ENCODE peak calls at places on chromosomes 4 and X, in eight cellular contexts. M, I, Y, Z, D, X, P and N are unnamed samples. For H3K27me3, the result is how much of the 10 kb centered on the place peaks cover.

GRCh38 chr4:81620442-81620841 is 148.7 kb upstream of the RASGEF1B start:
- DNase-seq in D (no peak), Y (no peak), I (no peak), X (no peak), M (no peak), Z (no peak), P (no peak), N (no peak)

GRCh38 chr4:123573866-123574508 is 177.4 kb downstream of the SPRY1 start:
- DNase-seq in X (no peak), D (no peak), P (no peak), Y (no peak), I (no peak), M (no peak), Z (no peak), N (no peak)

GRCh38 chrX:107880054-107880610 is 54.5 kb downstream of the MID2 start:
- DNase-seq in M (no peak), P (no peak), Z (no peak), Y (no peak), X (no peak), D (no peak), I (no peak), N (no peak)

GRCh38 chrX:49165901-49166881 is 3.6 kb downstream of the MAGIX start:
- DNase-seq in I (peak), Y (peak), Z (peak), P (peak), D (peak), M (peak), X (peak), N (no peak)

GRCh38 chr4:83516042-83516772 is 19.7 kb upstream of the GPAT3 start:
- DNase-seq in M (no peak), P (no peak), Z (no peak), Y (no peak), I (no peak), X (no peak), D (no peak), N (no peak)

GRCh38 chrX:3712080-3712869 is 1.2 kb downstream of the PRKX start:
- DNase-seq in M (no peak), P (peak), Y (peak), D (no peak), I (peak), Z (peak), X (peak), N (no peak)

GRCh38 chrX:66004928-66005831 is 34.7 kb downstream of the VSIG4 start:
- DNase-seq in Z (no peak), I (no peak), X (no peak), P (no peak), M (no peak), D (no peak), Y (no peak), N (no peak)

GRCh38 chr4:25457053-25457715 is 80.1 kb downstream of the ANAPC4 start:
- DNase-seq in I (no peak), D (no peak), Z (peak), Y (no peak), P (no peak), M (no peak), X (no peak), N (no peak)

GRCh38 chr4:101621120-101621519 is 169.4 kb upstream of the BANK1 start:
- DNase-seq in Z (no peak), M (no peak), D (no peak), X (no peak), I (no peak), Y (no peak), P (no peak), N (no peak)

GRCh38 chr4:18020671-18021469 is 685 bp downstream of the LCORL start:
- DNase-seq in Y (peak), D (peak), P (peak), M (peak), X (peak), Z (peak), I (peak), N (no peak)

GRCh38 chrX:13087322-13088154 is 43.1 kb upstream of the FAM9C start:
- DNase-seq in X (no peak), D (no peak), I (no peak), P (no peak), Z (no peak), Y (no peak), M (no peak), N (no peak)

GRCh38 chr4:5905714-5906113 is 12.8 kb upstream of the CRMP1 start:
- DNase-seq in M (no peak), P (no peak), D (no peak), Z (peak), X (peak), I (no peak), Y (no peak), N (no peak)

GRCh38 chr4:158827475-158828085 is 58.8 kb downstream of the FNIP2 start:
- DNase-seq in I (peak), D (no peak), Y (no peak), P (peak), M (no peak), Z (peak), X (no peak), N (no peak)

GRCh38 chr4:52864816-52865215 is 2.7 kb downstream of the RASL11B start:
- DNase-seq in M (no peak), X (no peak), P (no peak), D (no peak), Z (no peak), Y (no peak), I (no peak), N (no peak)

GRCh38 chr4:131974730-131975129 is 1174.4 kb upstream of the PCDH10 start:
- DNase-seq in M (no peak), Y (no peak), P (no peak), D (no peak), Z (no peak), I (no peak), X (no peak), N (no peak)

GRCh38 chr4:100806988-100807387 is 289.2 kb upstream of the EMCN start:
- DNase-seq in I (no peak), Y (no peak), D (no peak), M (no peak), Z (no peak), X (no peak), P (no peak), N (no peak)

GRCh38 chr4:97477974-97478373 is 665.3 kb downstream of the STPG2 start:
- DNase-seq in I (no peak), Y (no peak), X (no peak), Z (no peak), M (no peak), D (no peak), P (no peak), N (no peak)

GRCh38 chrX:124862304-124862703 is 457.4 kb upstream of the TEX13C start:
- DNase-seq in I (no peak), M (no peak), Y (no peak), D (no peak), Z (no peak), P (no peak), X (no peak), N (no peak)

GRCh38 chr4:14184265-14184664 is 556.7 kb upstream of the BOD1L1 start:
- DNase-seq in X (peak), M (no peak), I (peak), Z (peak), P (no peak), D (no peak), Y (no peak), N (no peak)

GRCh38 chr4:80306255-80306654 is 29.3 kb upstream of the CFAP299 start:
- DNase-seq in D (no peak), M (no peak), Y (no peak), Z (no peak), P (no peak), I (no peak), X (no peak), N (no peak)

GRCh38 chr4:156765277-156765676 is 206.3 kb downstream of the PDGFC start:
- DNase-seq in D (no peak), Y (no peak), M (no peak), Z (no peak), I (no peak), X (no peak), P (no peak), N (no peak)

GRCh38 chrX:54641530-54641929 is 111.5 kb downstream of the GNL3L start:
- DNase-seq in X (no peak), Z (peak), M (no peak), D (no peak), P (no peak), I (no peak), Y (no peak), N (no peak)

GRCh38 chr4:3464911-3465697 is 2.0 kb downstream of the DOK7 start:
- DNase-seq in P (no peak), X (no peak), Z (no peak), I (peak), Y (no peak), M (no peak), D (no peak), N (no peak)

GRCh38 chr4:1210241-1210841 is 38.0 kb upstream of the SPON2 start:
- DNase-seq in X (no peak), P (no peak), Y (peak), I (peak), Z (no peak), M (peak), D (no peak), N (no peak)

GRCh38 chr4:5654791-5655190 is 53.6 kb downstream of the EVC2 start:
- DNase-seq in Z (no peak), D (no peak), M (no peak), I (no peak), P (no peak), X (no peak), Y (no peak), N (no peak)

GRCh38 chr4:13933163-13933562 is 305.6 kb upstream of the BOD1L1 start:
- DNase-seq in Y (no peak), D (no peak), X (no peak), Z (no peak), M (no peak), P (peak), I (no peak), N (no peak)

GRCh38 chr4:121199742-121200561 is 35.8 kb upstream of the TNIP3 start:
- DNase-seq in Y (no peak), X (no peak), D (no peak), M (no peak), P (no peak), I (no peak), Z (peak), N (no peak)

GRCh38 chrX:79138658-79139241 is 5.7 kb upstream of the GPR174 start:
- DNase-seq in M (no peak), Z (no peak), I (no peak), D (no peak), X (no peak), P (no peak), Y (no peak), N (no peak)

DNA sequence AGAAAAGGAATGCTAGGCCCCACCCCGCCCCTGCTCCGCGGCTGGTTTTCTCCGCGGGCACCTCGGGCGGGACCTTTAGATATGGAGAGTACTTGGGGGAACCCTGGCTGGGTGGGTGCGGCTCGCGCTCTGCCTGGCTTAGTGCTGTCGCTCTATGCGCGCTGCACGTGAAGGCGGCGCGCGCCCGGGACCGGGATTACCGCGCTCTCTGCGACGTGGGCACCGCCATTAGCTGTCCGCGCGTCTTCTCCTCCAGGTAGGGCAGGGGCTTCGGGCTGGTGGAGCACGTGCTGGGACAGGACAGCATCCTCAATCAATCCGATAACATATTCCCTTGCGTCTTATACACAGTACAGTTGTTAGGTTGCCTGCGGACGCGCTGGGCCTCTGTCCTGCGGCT is 56.0 kb downstream of the MAGEB10 start:
- DNase-seq in I (no peak), P (no peak), M (no peak), Z (no peak), D (no peak), Y (no peak), X (peak), N (no peak)
- H3K27me3 ChIP-seq in I (under half), P (under half), M (under half), Z (under half), D (under half), Y (under half), X (under half), N (under half)

GRCh38 chr4:8013976-8014726 is 74.5 kb upstream of the AFAP1 start:
- DNase-seq in I (no peak), Y (no peak), X (no peak), M (no peak), D (no peak), Z (no peak), P (no peak), N (no peak)
- H3K27me3 ChIP-seq in I (under half), Y (under half), X (under half), M (under half), D (under half), Z (under half), P (under half), N (under half)

DNA sequence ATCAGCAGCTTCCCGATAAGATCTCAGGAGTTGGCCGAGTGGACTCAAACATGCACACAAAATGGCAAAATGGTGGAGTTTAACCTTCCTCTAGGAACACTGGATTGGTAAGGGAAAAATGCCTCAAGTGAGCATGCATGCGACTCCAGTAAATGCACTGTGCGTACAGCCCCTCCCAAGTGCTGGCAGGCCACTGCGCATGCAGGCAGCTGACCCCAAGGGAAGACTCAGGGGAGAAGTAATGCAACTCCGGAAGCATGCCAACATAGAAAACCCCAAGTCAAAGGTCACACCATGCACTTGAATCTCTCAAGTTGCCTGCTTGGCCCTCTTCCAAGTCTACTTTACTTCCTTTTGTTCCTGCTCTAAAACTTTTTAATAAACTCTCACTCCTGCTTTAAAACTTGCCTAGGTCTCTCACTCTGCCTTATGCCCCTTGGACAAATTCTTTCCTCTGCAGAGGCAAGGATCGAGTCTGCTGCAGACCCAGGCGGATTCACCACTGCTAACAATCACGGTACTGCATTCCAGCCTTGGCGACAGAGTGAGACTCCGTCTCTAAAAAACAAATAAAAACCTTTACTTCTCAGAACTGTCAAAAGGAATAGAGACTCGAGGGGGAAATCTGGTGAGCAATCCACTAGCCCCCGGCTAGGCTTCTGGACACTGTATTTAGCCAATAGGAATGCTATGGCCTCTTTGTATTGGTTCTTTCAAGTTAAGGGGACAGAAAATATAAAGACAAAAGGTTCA is 33.5 kb downstream of the NYX start:
- DNase-seq in M (peak), Z (no peak), D (no peak), X (no peak), Y (no peak), P (no peak), I (no peak), N (no peak)
- H3K27me3 ChIP-seq in M (under half), Z (under half), D (under half), X (under half), Y (under half), P (under half), I (under half), N (under half)

GRCh38 chr4:169611991-169612868 is at the start of gene NEK1:
- DNase-seq in Y (peak), P (peak), Z (peak), M (peak), D (peak), I (peak), X (peak), N (peak)

GRCh38 chr4:169617306-169617705 is 3.1 kb upstream of the CLCN3 start:
- DNase-seq in X (no peak), Y (no peak), M (no peak), I (no peak), D (no peak), P (no peak), Z (no peak), N (no peak)

GRCh38 chr4:169618286-169618685 is 2.1 kb upstream of the CLCN3 start:
- DNase-seq in M (no peak), I (no peak), X (no peak), P (no peak), Y (no peak), D (no peak), Z (no peak), N (no peak)

GRCh38 chr4:169612869-169613859 is 781 bp upstream of the NEK1 start:
- DNase-seq in Z (peak), Y (peak), M (peak), I (peak), X (peak), P (peak), D (no peak), N (no peak)

DNA sequence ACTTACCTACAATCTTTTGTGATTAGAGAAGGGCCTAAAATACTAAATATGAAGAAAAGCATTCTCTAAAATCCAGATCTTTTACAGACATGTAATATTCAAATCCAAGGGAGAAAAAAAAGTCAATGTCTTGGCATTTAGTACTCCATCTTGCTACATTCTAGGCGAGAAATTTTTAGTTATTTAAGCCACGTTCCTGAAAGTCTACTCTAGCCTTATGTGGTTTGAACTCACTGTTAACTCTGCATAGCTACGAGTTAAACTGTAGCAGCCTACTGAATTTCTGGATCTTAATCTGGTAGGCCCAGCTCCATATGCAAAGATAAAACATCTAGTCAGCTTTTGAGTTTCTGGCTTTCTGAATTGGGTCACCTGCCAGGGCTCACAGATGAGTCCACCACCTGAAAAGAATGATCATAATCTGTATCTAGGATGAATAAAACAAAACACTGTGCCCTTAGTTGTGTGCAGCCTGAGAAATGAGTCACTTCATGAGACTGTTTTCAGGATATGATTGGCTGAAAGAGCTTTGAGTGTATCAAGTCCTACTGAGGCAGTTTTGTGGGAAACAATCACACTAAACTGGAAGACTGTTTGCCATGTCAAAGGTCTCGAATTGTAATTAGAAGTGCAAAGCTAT is 3.2 kb upstream of the NEK1 start:
- DNase-seq in M (no peak), Z (no peak), X (no peak), Y (no peak), P (no peak), D (no peak), I (no peak), N (no peak)
- H3K27me3 ChIP-seq in M (under half), Z (under half), X (under half), Y (under half), P (under half), D (under half), I (under half), N (under half)

DNA sequence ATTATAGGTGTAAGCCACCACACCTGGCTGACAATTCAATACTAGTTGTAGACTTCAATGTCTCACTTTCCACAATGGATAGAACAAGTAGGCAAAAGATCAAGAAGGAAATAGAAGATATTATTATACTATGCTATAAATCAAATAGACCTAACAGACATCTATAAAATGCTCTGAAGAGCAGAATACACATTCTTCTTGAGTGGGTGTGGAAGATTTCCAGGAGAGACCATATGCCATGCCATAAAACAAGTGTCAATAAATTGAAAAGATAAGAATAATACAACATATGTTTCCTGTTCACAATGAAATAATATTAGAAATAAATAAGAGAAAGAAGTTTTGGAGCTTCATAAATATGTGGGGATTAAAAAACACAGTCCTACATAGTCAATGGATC is 179.3 kb upstream of the AMOT start:
- DNase-seq in X (no peak), Y (no peak), Z (no peak), M (no peak), I (no peak), D (no peak), P (no peak), N (no peak)
- H3K27me3 ChIP-seq in X (under half), Y (under half), Z (under half), M (under half), I (under half), D (under half), P (under half), N (under half)

DNA sequence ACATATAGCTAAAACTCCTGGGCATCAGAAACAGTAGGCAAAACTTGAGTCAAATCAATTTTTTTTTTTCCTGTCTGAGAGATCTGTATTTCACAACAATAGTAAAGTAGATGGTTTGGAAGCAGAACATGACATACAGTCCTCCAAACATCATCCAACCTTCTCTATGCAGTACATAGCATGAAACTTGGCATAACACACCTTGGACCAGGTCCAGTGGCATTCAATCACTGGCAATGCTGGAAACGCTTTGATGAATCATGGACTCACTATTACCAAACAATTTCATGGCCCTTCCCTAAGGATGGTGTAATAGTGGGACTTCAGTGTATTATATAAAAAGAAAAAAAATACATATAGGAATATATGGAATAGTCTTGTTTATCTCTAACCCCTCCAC is 154.6 kb downstream of the FMR1NB start:
- DNase-seq in Y (no peak), I (no peak), D (no peak), M (no peak), Z (no peak), X (no peak), P (no peak), N (no peak)
- H3K27me3 ChIP-seq in Y (under half), I (under half), D (under half), M (under half), Z (under half), X (under half), P (under half), N (under half)

GRCh38 chrX:53449632-53450031 is 15.5 kb upstream of the HSD17B10 start:
- DNase-seq in I (no peak), P (no peak), Y (no peak), Z (no peak), D (no peak), M (no peak), X (no peak), N (no peak)

GRCh38 chrX:53456254-53456653 is 22.1 kb upstream of the HSD17B10 start:
- DNase-seq in P (no peak), Z (no peak), X (no peak), M (no peak), D (no peak), I (no peak), Y (no peak), N (no peak)

GRCh38 chrX:53458082-53458481 is 23.9 kb upstream of the HSD17B10 start:
- DNase-seq in X (no peak), I (no peak), P (no peak), Y (no peak), D (no peak), Z (no peak), M (no peak), N (no peak)

GRCh38 chrX:53447441-53447840 is 13.3 kb upstream of the HSD17B10 start:
- DNase-seq in I (no peak), D (no peak), X (no peak), Y (no peak), Z (no peak), M (no peak), P (no peak), N (no peak)

DNA sequence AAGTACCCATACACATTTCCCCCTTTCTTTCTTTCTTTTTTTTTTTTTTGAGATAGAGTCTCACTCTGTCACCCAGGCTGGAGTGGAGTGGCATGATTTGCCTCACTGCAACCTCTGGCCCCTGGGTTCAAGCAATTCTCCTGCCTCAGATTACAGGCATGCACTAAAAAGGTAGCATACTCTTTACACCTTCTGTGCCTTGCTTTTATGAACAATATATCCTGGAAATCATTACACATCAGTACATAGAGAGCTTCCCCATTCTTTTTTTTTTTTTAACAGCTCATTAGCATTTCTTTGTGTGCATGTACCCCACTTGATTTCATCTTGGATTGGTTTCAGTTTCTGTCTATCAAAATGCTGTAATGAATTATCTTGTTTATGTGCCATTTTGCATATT is 18.6 kb upstream of the HSD17B10 start:
- DNase-seq in X (no peak), P (no peak), I (no peak), M (no peak), Z (no peak), D (no peak), Y (no peak), N (no peak)
- H3K27me3 ChIP-seq in X (under half), P (under half), I (under half), M (under half), Z (under half), D (under half), Y (under half), N (under half)